ENCODE peak calls at places on chromosomes 16 and 17, in seven cellular contexts. One of them, this sample, is unnamed.

GRCh38 chr17:45282683-45283644 is 21.1 kb upstream of the SPATA32 start:
- DNase-seq in activated CD4-positive, alpha-beta T cell treated with anti-CD3 and anti-CD28 coated beads, Interleukin-2, amount 50 U/mL, for 1 hour: no peak
- DNase-seq in skeletal muscle cell: peak
- DNase-seq in SW480: no peak
- DNase-seq in HCT116: no peak
- DNase-seq in breast epithelium: no peak
- DNase-seq in stimulated activated CD4-positive, alpha-beta T cell treated with anti-CD3 and anti-CD28 coated beads, TNF-alpha, amount 100 ng/mL, for 24 hours: no peak
- DNase-seq in this sample: no peak

GRCh38 chr16:8986111-8986510 is 22.4 kb upstream of the USP7 start:
- DNase-seq in stimulated activated CD4-positive, alpha-beta T cell treated with anti-CD3 and anti-CD28 coated beads, TNF-alpha, amount 100 ng/mL, for 24 hours: no peak
- DNase-seq in HCT116: no peak
- DNase-seq in breast epithelium: no peak
- DNase-seq in SW480: no peak
- DNase-seq in skeletal muscle cell: no peak
- DNase-seq in activated CD4-positive, alpha-beta T cell treated with anti-CD3 and anti-CD28 coated beads, Interleukin-2, amount 50 U/mL, for 1 hour: no peak
- DNase-seq in this sample: no peak

GRCh38 chr17:7045492-7046126 is 1.7 kb upstream of the SLC16A11 start:
- DNase-seq in activated CD4-positive, alpha-beta T cell treated with anti-CD3 and anti-CD28 coated beads, Interleukin-2, amount 50 U/mL, for 1 hour: peak
- DNase-seq in HCT116: peak
- DNase-seq in stimulated activated CD4-positive, alpha-beta T cell treated with anti-CD3 and anti-CD28 coated beads, TNF-alpha, amount 100 ng/mL, for 24 hours: no peak
- DNase-seq in breast epithelium: no peak
- DNase-seq in SW480: peak
- DNase-seq in skeletal muscle cell: peak
- DNase-seq in this sample: peak

GRCh38 chr17:27810902-27811557 is 10.7 kb upstream of the NOS2 start:
- DNase-seq in breast epithelium: no peak
- DNase-seq in SW480: no peak
- DNase-seq in skeletal muscle cell: peak
- DNase-seq in stimulated activated CD4-positive, alpha-beta T cell treated with anti-CD3 and anti-CD28 coated beads, TNF-alpha, amount 100 ng/mL, for 24 hours: no peak
- DNase-seq in activated CD4-positive, alpha-beta T cell treated with anti-CD3 and anti-CD28 coated beads, Interleukin-2, amount 50 U/mL, for 1 hour: no peak
- DNase-seq in HCT116: no peak
- DNase-seq in this sample: no peak

GRCh38 chr16:76854234-76854633 is 336.8 kb upstream of the MON1B start:
- DNase-seq in breast epithelium: no peak
- DNase-seq in SW480: no peak
- DNase-seq in activated CD4-positive, alpha-beta T cell treated with anti-CD3 and anti-CD28 coated beads, Interleukin-2, amount 50 U/mL, for 1 hour: no peak
- DNase-seq in skeletal muscle cell: no peak
- DNase-seq in stimulated activated CD4-positive, alpha-beta T cell treated with anti-CD3 and anti-CD28 coated beads, TNF-alpha, amount 100 ng/mL, for 24 hours: no peak
- DNase-seq in HCT116: no peak
- DNase-seq in this sample: peak

GRCh38 chr17:74699236-74699635 is 13.5 kb downstream of the CD300LF start:
- DNase-seq in stimulated activated CD4-positive, alpha-beta T cell treated with anti-CD3 and anti-CD28 coated beads, TNF-alpha, amount 100 ng/mL, for 24 hours: no peak
- DNase-seq in HCT116: no peak
- DNase-seq in breast epithelium: no peak
- DNase-seq in skeletal muscle cell: no peak
- DNase-seq in activated CD4-positive, alpha-beta T cell treated with anti-CD3 and anti-CD28 coated beads, Interleukin-2, amount 50 U/mL, for 1 hour: no peak
- DNase-seq in SW480: no peak
- DNase-seq in this sample: no peak

GRCh38 chr17:38619937-38620550 is 14.3 kb upstream of the SRCIN1 start:
- DNase-seq in stimulated activated CD4-positive, alpha-beta T cell treated with anti-CD3 and anti-CD28 coated beads, TNF-alpha, amount 100 ng/mL, for 24 hours: no peak
- DNase-seq in skeletal muscle cell: no peak
- DNase-seq in SW480: no peak
- DNase-seq in breast epithelium: no peak
- DNase-seq in activated CD4-positive, alpha-beta T cell treated with anti-CD3 and anti-CD28 coated beads, Interleukin-2, amount 50 U/mL, for 1 hour: no peak
- DNase-seq in HCT116: no peak
- DNase-seq in this sample: no peak

GRCh38 chr17:62750502-62751349 is 57.4 kb downstream of the MARCHF10 start:
- DNase-seq in stimulated activated CD4-positive, alpha-beta T cell treated with anti-CD3 and anti-CD28 coated beads, TNF-alpha, amount 100 ng/mL, for 24 hours: no peak
- DNase-seq in activated CD4-positive, alpha-beta T cell treated with anti-CD3 and anti-CD28 coated beads, Interleukin-2, amount 50 U/mL, for 1 hour: no peak
- DNase-seq in skeletal muscle cell: no peak
- DNase-seq in SW480: no peak
- DNase-seq in breast epithelium: no peak
- DNase-seq in HCT116: no peak
- DNase-seq in this sample: no peak

GRCh38 chr16:1712791-1713261 is 6.8 kb downstream of the MAPK8IP3 start:
- DNase-seq in HCT116: no peak
- DNase-seq in skeletal muscle cell: no peak
- DNase-seq in activated CD4-positive, alpha-beta T cell treated with anti-CD3 and anti-CD28 coated beads, Interleukin-2, amount 50 U/mL, for 1 hour: no peak
- DNase-seq in SW480: no peak
- DNase-seq in breast epithelium: no peak
- DNase-seq in stimulated activated CD4-positive, alpha-beta T cell treated with anti-CD3 and anti-CD28 coated beads, TNF-alpha, amount 100 ng/mL, for 24 hours: no peak
- DNase-seq in this sample: no peak

GRCh38 chr16:50487528-50487927 is 60.7 kb upstream of the NKD1 start:
- DNase-seq in stimulated activated CD4-positive, alpha-beta T cell treated with anti-CD3 and anti-CD28 coated beads, TNF-alpha, amount 100 ng/mL, for 24 hours: no peak
- DNase-seq in SW480: no peak
- DNase-seq in skeletal muscle cell: no peak
- DNase-seq in activated CD4-positive, alpha-beta T cell treated with anti-CD3 and anti-CD28 coated beads, Interleukin-2, amount 50 U/mL, for 1 hour: no peak
- DNase-seq in HCT116: no peak
- DNase-seq in breast epithelium: no peak
- DNase-seq in this sample: no peak

GRCh38 chr16:69406780-69407331 is 17.6 kb upstream of the CYB5B start:
- DNase-seq in SW480: peak
- DNase-seq in stimulated activated CD4-positive, alpha-beta T cell treated with anti-CD3 and anti-CD28 coated beads, TNF-alpha, amount 100 ng/mL, for 24 hours: no peak
- DNase-seq in breast epithelium: no peak
- DNase-seq in skeletal muscle cell: no peak
- DNase-seq in activated CD4-positive, alpha-beta T cell treated with anti-CD3 and anti-CD28 coated beads, Interleukin-2, amount 50 U/mL, for 1 hour: no peak
- DNase-seq in HCT116: peak
- DNase-seq in this sample: no peak

GRCh38 chr16:2213817-2214720 is 571 bp downstream of the PGP start:
- DNase-seq in skeletal muscle cell: no peak
- DNase-seq in stimulated activated CD4-positive, alpha-beta T cell treated with anti-CD3 and anti-CD28 coated beads, TNF-alpha, amount 100 ng/mL, for 24 hours: no peak
- DNase-seq in activated CD4-positive, alpha-beta T cell treated with anti-CD3 and anti-CD28 coated beads, Interleukin-2, amount 50 U/mL, for 1 hour: no peak
- DNase-seq in SW480: no peak
- DNase-seq in breast epithelium: no peak
- DNase-seq in HCT116: no peak
- DNase-seq in this sample: no peak

GRCh38 chr17:7705269-7706255 is 560 bp downstream of the EFNB3 start:
- DNase-seq in skeletal muscle cell: no peak
- DNase-seq in stimulated activated CD4-positive, alpha-beta T cell treated with anti-CD3 and anti-CD28 coated beads, TNF-alpha, amount 100 ng/mL, for 24 hours: no peak
- DNase-seq in SW480: no peak
- DNase-seq in breast epithelium: no peak
- DNase-seq in activated CD4-positive, alpha-beta T cell treated with anti-CD3 and anti-CD28 coated beads, Interleukin-2, amount 50 U/mL, for 1 hour: no peak
- DNase-seq in HCT116: no peak
- DNase-seq in this sample: no peak

GRCh38 chr17:73952136-73952497 is 251.4 kb upstream of the RPL38 start:
- DNase-seq in HCT116: no peak
- DNase-seq in stimulated activated CD4-positive, alpha-beta T cell treated with anti-CD3 and anti-CD28 coated beads, TNF-alpha, amount 100 ng/mL, for 24 hours: no peak
- DNase-seq in activated CD4-positive, alpha-beta T cell treated with anti-CD3 and anti-CD28 coated beads, Interleukin-2, amount 50 U/mL, for 1 hour: no peak
- DNase-seq in breast epithelium: no peak
- DNase-seq in skeletal muscle cell: no peak
- DNase-seq in SW480: no peak
- DNase-seq in this sample: no peak

GRCh38 chr17:61463068-61463980 is 11.1 kb downstream of the TBX4 start:
- DNase-seq in SW480: no peak
- DNase-seq in skeletal muscle cell: no peak
- DNase-seq in HCT116: no peak
- DNase-seq in stimulated activated CD4-positive, alpha-beta T cell treated with anti-CD3 and anti-CD28 coated beads, TNF-alpha, amount 100 ng/mL, for 24 hours: no peak
- DNase-seq in activated CD4-positive, alpha-beta T cell treated with anti-CD3 and anti-CD28 coated beads, Interleukin-2, amount 50 U/mL, for 1 hour: no peak
- DNase-seq in breast epithelium: no peak
- DNase-seq in this sample: no peak

GRCh38 chr16:88208112-88208511 is 174.6 kb upstream of the ZNF469 start:
- DNase-seq in stimulated activated CD4-positive, alpha-beta T cell treated with anti-CD3 and anti-CD28 coated beads, TNF-alpha, amount 100 ng/mL, for 24 hours: no peak
- DNase-seq in breast epithelium: no peak
- DNase-seq in SW480: no peak
- DNase-seq in skeletal muscle cell: no peak
- DNase-seq in HCT116: no peak
- DNase-seq in activated CD4-positive, alpha-beta T cell treated with anti-CD3 and anti-CD28 coated beads, Interleukin-2, amount 50 U/mL, for 1 hour: no peak
- DNase-seq in this sample: no peak

GRCh38 chr17:7851438-7852261 is 3.2 kb upstream of the TMEM88 start:
- DNase-seq in activated CD4-positive, alpha-beta T cell treated with anti-CD3 and anti-CD28 coated beads, Interleukin-2, amount 50 U/mL, for 1 hour: peak
- DNase-seq in SW480: peak
- DNase-seq in breast epithelium: peak
- DNase-seq in stimulated activated CD4-positive, alpha-beta T cell treated with anti-CD3 and anti-CD28 coated beads, TNF-alpha, amount 100 ng/mL, for 24 hours: peak
- DNase-seq in HCT116: no peak
- DNase-seq in skeletal muscle cell: no peak
- DNase-seq in this sample: peak

GRCh38 chr16:11233727-11234376 is 22.2 kb downstream of the SOCS1 start:
- DNase-seq in stimulated activated CD4-positive, alpha-beta T cell treated with anti-CD3 and anti-CD28 coated beads, TNF-alpha, amount 100 ng/mL, for 24 hours: peak
- DNase-seq in activated CD4-positive, alpha-beta T cell treated with anti-CD3 and anti-CD28 coated beads, Interleukin-2, amount 50 U/mL, for 1 hour: peak
- DNase-seq in SW480: no peak
- DNase-seq in skeletal muscle cell: no peak
- DNase-seq in HCT116: no peak
- DNase-seq in breast epithelium: no peak
- DNase-seq in this sample: no peak

GRCh38 chr17:82815790-82816305 is 24.0 kb downstream of the ZNF750 start:
- DNase-seq in stimulated activated CD4-positive, alpha-beta T cell treated with anti-CD3 and anti-CD28 coated beads, TNF-alpha, amount 100 ng/mL, for 24 hours: no peak
- DNase-seq in skeletal muscle cell: no peak
- DNase-seq in SW480: no peak
- DNase-seq in breast epithelium: no peak
- DNase-seq in HCT116: no peak
- DNase-seq in activated CD4-positive, alpha-beta T cell treated with anti-CD3 and anti-CD28 coated beads, Interleukin-2, amount 50 U/mL, for 1 hour: no peak
- DNase-seq in this sample: no peak

GRCh38 chr16:79865918-79866317 is 265.4 kb upstream of the MAF start:
- DNase-seq in stimulated activated CD4-positive, alpha-beta T cell treated with anti-CD3 and anti-CD28 coated beads, TNF-alpha, amount 100 ng/mL, for 24 hours: no peak
- DNase-seq in breast epithelium: no peak
- DNase-seq in HCT116: no peak
- DNase-seq in skeletal muscle cell: no peak
- DNase-seq in activated CD4-positive, alpha-beta T cell treated with anti-CD3 and anti-CD28 coated beads, Interleukin-2, amount 50 U/mL, for 1 hour: no peak
- DNase-seq in SW480: no peak
- DNase-seq in this sample: no peak

GRCh38 chr16:82322177-82322576 is 152.2 kb upstream of the MPHOSPH6 start:
- DNase-seq in SW480: no peak
- DNase-seq in stimulated activated CD4-positive, alpha-beta T cell treated with anti-CD3 and anti-CD28 coated beads, TNF-alpha, amount 100 ng/mL, for 24 hours: no peak
- DNase-seq in HCT116: no peak
- DNase-seq in skeletal muscle cell: no peak
- DNase-seq in breast epithelium: no peak
- DNase-seq in activated CD4-positive, alpha-beta T cell treated with anti-CD3 and anti-CD28 coated beads, Interleukin-2, amount 50 U/mL, for 1 hour: no peak
- DNase-seq in this sample: no peak